ENCODE peak calls at places on chromosomes 7 and 10, in eight cellular contexts. F is NCI-H1417; X is neural progenitor cell; C is stimulated activated effector memory CD8-positive, alpha-beta T cell treated with anti-CD3 and anti-CD28 coated beads, Interleukin-12 subunit alpha, Interleukin-12 subunit beta, amount 100 ng/mL, for 72 hours; Z is naive thymus-derived CD4-positive, alpha-beta T cell; G is tibial nerve; M is activated T-cell treated with anti-CD3 and anti-CD28 coated beads for 24 hours; P is endothelial cell. Y is an unnamed sample.

GRCh38 chr10:119207713-119208552 is 562 bp downstream of the GRK5 start:
- DNase-seq in Z (peak), X (peak), C (peak), G (peak), M (no peak), P (peak), F (no peak), Y (peak)

GRCh38 chr10:123474700-123475099 is 191.5 kb upstream of the GPR26 start:
- DNase-seq in X (peak), G (no peak), C (no peak), M (no peak), P (no peak), F (no peak), Z (no peak), Y (no peak)

GRCh38 chr10:24503627-24504320 is 219.9 kb downstream of the ARHGAP21 start:
- DNase-seq in C (peak), X (peak), Z (no peak), P (peak), F (peak), G (peak), M (peak), Y (peak)

GRCh38 chr7:139570119-139570518 is 46.6 kb downstream of the CLEC2L start:
- DNase-seq in G (no peak), M (no peak), P (no peak), Z (no peak), X (peak), C (no peak), F (no peak), Y (no peak)

GRCh38 chr7:20220824-20221547 is 3.8 kb upstream of the MACC1 start:
- DNase-seq in G (no peak), P (no peak), X (no peak), C (no peak), Z (no peak), F (no peak), M (no peak), Y (no peak)

GRCh38 chr7:5559586-5559985 is 136.0 kb upstream of the TNRC18 start:
- DNase-seq in F (no peak), M (no peak), X (no peak), C (no peak), P (no peak), Z (no peak), G (no peak), Y (no peak)

GRCh38 chr7:67625257-67625713 is 628.7 kb downstream of the TYW1 start:
- DNase-seq in Z (no peak), P (no peak), M (no peak), C (peak), X (peak), G (peak), F (peak), Y (peak)

GRCh38 chr10:557792-558328 is 131.6 kb downstream of the DIP2C start:
- DNase-seq in F (no peak), G (no peak), X (no peak), P (no peak), Z (peak), M (no peak), C (no peak), Y (no peak)

GRCh38 chr7:112484671-112485097 is 3.9 kb downstream of the LSMEM1 start:
- DNase-seq in X (no peak), M (no peak), Z (no peak), F (no peak), G (no peak), C (no peak), P (no peak), Y (no peak)

GRCh38 chr7:36272567-36273269 is 116.9 kb upstream of the ANLN start:
- DNase-seq in X (no peak), C (no peak), P (no peak), Z (no peak), G (no peak), M (no peak), F (peak), Y (peak)

GRCh38 chr10:131757285-131758058 is 143.3 kb upstream of the PPP2R2D start:
- DNase-seq in X (no peak), C (no peak), P (no peak), F (no peak), Z (no peak), G (no peak), M (no peak), Y (peak)

GRCh38 chr7:4227105-4228010 is 454.7 kb upstream of the FOXK1 start:
- DNase-seq in P (no peak), Z (no peak), F (peak), M (no peak), G (no peak), C (no peak), X (peak), Y (peak)